ENCODE peak calls at places on chromosomes 6 and 20, in ten cellular contexts. F is memory B cell; W is globus pallidus; L is endodermal cell; Q is central memory CD4-positive, alpha-beta T cell; A is HS-27A; T is A549; X is AG08396; Z is mesothelial cell of epicardium; O is activated CD8-positive, alpha-beta T cell treated with anti-CD3 and anti-CD28 coated beads for 36 hours. Y is an unnamed sample.

GRCh38 chr6:136016228-136017225 is 165.0 kb downstream of the PDE7B start:
- DNase-seq in F (no peak), W (no peak), L (peak; percentile 54), Q (no peak), A (no peak), T (peak; percentile 48), X (no peak), Z (no peak), O (no peak), Y (no peak)

GRCh38 chr6:41705996-41706835 is 29.2 kb downstream of the TFEB start:
- DNase-seq in F (peak; percentile 86), W (peak; percentile 93), L (peak; percentile 92), Q (no peak), A (peak; percentile 26), T (peak; percentile 69), X (peak; percentile 87), Z (no peak), O (peak; percentile 92), Y (peak; percentile 88)

GRCh38 chr6:68641172-68641571 is 6.1 kb downstream of the ADGRB3 start:
- DNase-seq in F (no peak), W (peak; percentile 48), L (no peak), Q (no peak), A (no peak), T (no peak), X (no peak), Z (no peak), O (no peak), Y (no peak)

GRCh38 chr6:167907837-167908681 is 81.3 kb downstream of the AFDN start:
- DNase-seq in F (no peak), W (peak; percentile 55), L (no peak), Q (no peak), A (no peak), T (peak; percentile 37), X (peak; percentile 11), Z (no peak), O (peak; percentile 6), Y (no peak)

GRCh38 chr6:157808405-157808950 is 14.6 kb upstream of the SNX9 start:
- DNase-seq in F (no peak), W (no peak), L (no peak), Q (no peak), A (no peak), T (no peak), X (no peak), Z (no peak), O (no peak), Y (no peak)

GRCh38 chr20:445514-446336 is 16.6 kb downstream of the TBC1D20 start:
- DNase-seq in F (no peak), W (no peak), L (no peak), Q (no peak), A (no peak), T (peak; percentile 24), X (no peak), Z (no peak), O (no peak), Y (no peak)

GRCh38 chr6:147441751-147442150 is 66.7 kb upstream of the SAMD5 start:
- DNase-seq in F (no peak), W (no peak), L (no peak), Q (no peak), A (no peak), T (no peak), X (no peak), Z (no peak), O (no peak), Y (no peak)

GRCh38 chr20:9503530-9504251 is 10.7 kb upstream of the LAMP5 start:
- DNase-seq in F (no peak), W (no peak), L (peak; percentile 75), Q (no peak), A (no peak), T (peak; percentile 10), X (peak; percentile 66), Z (no peak), O (no peak), Y (no peak)

GRCh38 chr20:1467355-1468116 is 887 bp upstream of the NSFL1C start:
- DNase-seq in F (peak; percentile 43), W (peak; percentile 40), L (peak; percentile 60), Q (no peak), A (no peak), T (no peak), X (no peak), Z (no peak), O (peak; percentile 7), Y (peak; percentile 31)

GRCh38 chr6:117615981-117616961 is 14.0 kb upstream of the GOPC start:
- DNase-seq in F (peak; percentile 19), W (no peak), L (peak; percentile 82), Q (peak; percentile 34), A (peak; percentile 94), T (no peak), X (no peak), Z (no peak), O (peak; percentile 52), Y (no peak)

GRCh38 chr20:45257711-45258110 is 3.3 kb upstream of the SLPI start:
- DNase-seq in F (no peak), W (no peak), L (no peak), Q (no peak), A (no peak), T (no peak), X (no peak), Z (no peak), O (peak; percentile 8), Y (no peak)

GRCh38 chr6:22598386-22598785 is 29.0 kb downstream of the HDGFL1 start:
- DNase-seq in F (no peak), W (no peak), L (no peak), Q (no peak), A (no peak), T (no peak), X (no peak), Z (no peak), O (no peak), Y (no peak)

GRCh38 chr6:170207586-170207985 is 83.3 kb downstream of the DLL1 start:
- DNase-seq in F (no peak), W (no peak), L (peak; percentile 31), Q (no peak), A (no peak), T (no peak), X (no peak), Z (peak; percentile 16), O (no peak), Y (no peak)

GRCh38 chr6:83827050-83827449 is 26.1 kb upstream of the RIPPLY2 start:
- DNase-seq in F (no peak), W (no peak), L (no peak), Q (no peak), A (no peak), T (no peak), X (no peak), Z (no peak), O (no peak), Y (no peak)

GRCh38 chr6:32179746-32180405 is 1.7 kb downstream of the RNF5 start:
- DNase-seq in F (no peak), W (no peak), L (no peak), Q (no peak), A (no peak), T (no peak), X (no peak), Z (no peak), O (no peak), Y (no peak)

GRCh38 chr6:328184-328670 is 35.9 kb downstream of the DUSP22 start:
- DNase-seq in F (no peak), W (no peak), L (no peak), Q (no peak), A (no peak), T (no peak), X (peak; percentile 87), Z (no peak), O (peak; percentile 30), Y (no peak)

GRCh38 chr6:32568561-32568960 is 21.1 kb downstream of the HLA-DRB1 start:
- DNase-seq in F (no peak), W (no peak), L (no peak), Q (no peak), A (no peak), T (no peak), X (no peak), Z (no peak), O (peak; percentile 15), Y (no peak)